ENCODE peak calls at places on chromosomes 7 and 10, in four cellular contexts. Y, T, N and R are unnamed samples.

GRCh38 chr7:30977896-30978564 is 14.3 kb downstream of the GHRHR start:
- DNase-seq in Y (no peak), T (no peak), N (no peak), R (no peak)

GRCh38 chr10:50593523-50593922 is 30.2 kb downstream of the SGMS1 start:
- DNase-seq in Y (no peak), T (no peak), N (no peak), R (peak; percentile 61)

GRCh38 chr7:106620681-106621080 is 40.3 kb downstream of the CCDC71L start:
- DNase-seq in Y (no peak), T (no peak), N (no peak), R (no peak)

GRCh38 chr10:131703527-131703926 is 197.3 kb upstream of the PPP2R2D start:
- DNase-seq in Y (no peak), T (no peak), N (no peak), R (no peak)

GRCh38 chr7:158164101-158165095 is 423.2 kb downstream of the PTPRN2 start:
- DNase-seq in Y (no peak), T (no peak), N (no peak), R (no peak)

GRCh38 chr7:41763626-41764025 is 60.7 kb upstream of the INHBA start:
- DNase-seq in Y (no peak), T (no peak), N (no peak), R (no peak)

GRCh38 chr10:126373982-126374381 is 14.3 kb downstream of the ADAM12 start:
- DNase-seq in Y (no peak), T (no peak), N (no peak), R (no peak)

GRCh38 chr7:66281678-66282593 is 76.8 kb downstream of the TPST1 start:
- DNase-seq in Y (peak; percentile 25), T (peak; percentile 94), N (peak; percentile 13), R (peak; percentile 94)

GRCh38 chr10:88256013-88256680 is 327.0 kb downstream of the RNLS start:
- DNase-seq in Y (peak; percentile 72), T (no peak), N (peak; percentile 80), R (peak; percentile 65)

GRCh38 chr10:104146871-104147270 is 24.9 kb downstream of the SFR1 start:
- DNase-seq in Y (no peak), T (no peak), N (no peak), R (no peak)

DNA sequence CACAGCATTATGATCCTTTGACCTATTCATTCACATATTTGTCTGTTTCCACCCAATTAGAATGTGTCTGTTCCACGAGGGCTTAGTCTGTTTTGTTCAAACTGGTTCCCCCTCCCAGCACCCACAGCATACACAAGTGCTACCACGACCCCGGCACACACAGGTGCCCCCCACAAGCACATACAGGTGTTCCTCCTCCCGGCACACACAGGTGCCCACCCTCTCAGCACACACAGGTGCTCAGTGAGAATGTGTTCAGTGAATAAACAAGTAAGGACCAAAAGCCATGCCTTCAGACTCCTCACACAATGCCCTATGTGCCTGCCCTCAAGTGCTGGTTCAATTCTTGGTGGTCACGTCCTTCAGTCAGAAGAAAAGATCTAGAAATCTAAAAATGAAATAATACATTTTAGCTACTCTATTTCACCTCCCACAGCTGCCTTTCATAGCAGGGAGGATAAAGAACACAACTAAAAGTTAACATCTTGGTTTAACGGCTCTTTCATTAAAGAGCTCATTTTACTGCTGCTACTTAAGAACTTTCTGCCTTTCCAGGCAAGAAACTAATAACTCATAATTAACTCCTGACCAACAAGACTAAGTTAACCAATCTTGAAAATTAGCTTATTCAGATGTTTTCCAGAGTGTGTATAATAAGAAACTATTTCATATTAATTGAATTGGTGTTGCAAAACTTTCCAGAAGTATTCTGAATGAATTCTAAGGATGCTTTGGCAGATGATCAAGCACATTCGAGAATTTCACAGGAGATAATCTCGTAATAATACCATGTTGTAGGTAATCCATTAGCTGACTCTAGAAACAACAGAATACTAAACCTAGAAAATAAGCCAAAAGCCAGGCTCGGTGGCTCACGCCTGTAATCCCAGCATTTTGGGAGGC is 2.3 kb downstream of the DNMBP start:
- DNase-seq in Y (no peak), T (no peak), N (no peak), R (no peak)
- H3K4me3 ChIP-seq in Y (peak overlapping the region; percentile 59), T (peak overlapping the region; percentile 95), N (peak overlapping the region; percentile 91), R (peak overlapping the region; percentile 90)

GRCh38 chr10:60139290-60139689 is 232.9 kb upstream of the CCDC6 start:
- DNase-seq in Y (no peak), T (no peak), N (no peak), R (no peak)

GRCh38 chr10:60139798-60140566 is 233.6 kb upstream of the CCDC6 start:
- DNase-seq in Y (no peak), T (peak; percentile 14), N (no peak), R (peak; percentile 52)

GRCh38 chr10:60138842-60139241 is 232.5 kb upstream of the CCDC6 start:
- DNase-seq in Y (no peak), T (no peak), N (no peak), R (no peak)

GRCh38 chr10:60137292-60137992 is 231.1 kb upstream of the CCDC6 start:
- DNase-seq in Y (no peak), T (no peak), N (no peak), R (no peak)

GRCh38 chr10:60138026-60138425 is 231.7 kb upstream of the CCDC6 start:
- DNase-seq in Y (no peak), T (no peak), N (no peak), R (no peak)
- H3K4me3 ChIP-seq in Y (no peak overlapping the region), T (no peak overlapping the region), N (no peak overlapping the region), R (no peak overlapping the region)

GRCh38 chr7:101123703-101124068 is 3.2 kb upstream of the SERPINE1 start:
- DNase-seq in Y (no peak), T (no peak), N (no peak), R (no peak)
- H3K4me3 ChIP-seq in Y (no peak overlapping the region), T (no peak overlapping the region), N (no peak overlapping the region), R (no peak overlapping the region)

GRCh38 chr7:98315318-98315993 is 34.0 kb downstream of the BRI3 start:
- DNase-seq in Y (no peak), T (no peak), N (no peak), R (no peak)
- H3K4me3 ChIP-seq in Y (no peak overlapping the region), T (no peak overlapping the region), N (no peak overlapping the region), R (no peak overlapping the region)

GRCh38 chr7:93146465-93147127 is 1.6 kb downstream of the SAMD9L start:
- DNase-seq in Y (no peak), T (no peak), N (no peak), R (no peak)

GRCh38 chr7:93150200-93150835 is 2.1 kb upstream of the SAMD9L start:
- DNase-seq in Y (no peak), T (no peak), N (no peak), R (no peak)

GRCh38 chr7:93148135-93148534 is at the start of gene SAMD9L:
- DNase-seq in Y (no peak), T (no peak), N (no peak), R (no peak)

GRCh38 chr7:93147358-93147757 is 827 bp downstream of the SAMD9L start:
- DNase-seq in Y (peak; percentile 16), T (no peak), N (peak; percentile 36), R (no peak)

DNA sequence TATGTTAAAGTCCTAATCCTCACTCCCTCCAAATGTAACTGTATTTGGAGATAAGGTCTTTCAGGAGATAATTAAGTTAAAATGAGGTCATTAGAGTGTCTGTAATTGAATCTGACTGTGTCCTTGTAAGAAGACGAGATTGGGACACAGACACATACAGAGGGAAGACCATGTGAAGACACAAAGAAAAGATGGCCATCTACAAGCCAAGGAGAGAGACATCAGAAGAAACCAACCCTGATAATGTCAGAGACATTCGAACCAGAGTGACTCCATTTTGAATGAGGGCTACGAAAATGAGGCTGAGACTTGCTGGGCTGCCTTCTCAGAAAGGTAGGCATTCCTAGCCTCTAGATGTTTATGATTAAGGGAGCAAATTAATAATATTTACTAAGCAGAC is 542 bp upstream of the SAMD9L start:
- DNase-seq in Y (no peak), T (no peak), N (no peak), R (no peak)
- H3K4me3 ChIP-seq in Y (no peak overlapping the region), T (no peak overlapping the region), N (peak overlapping the region; percentile 62), R (no peak overlapping the region)

GRCh38 chr10:130167193-130167592 is 31.0 kb downstream of the GLRX3 start:
- DNase-seq in Y (no peak), T (no peak), N (no peak), R (no peak)

GRCh38 chr10:130171196-130171595 is 35.0 kb downstream of the GLRX3 start:
- DNase-seq in Y (no peak), T (no peak), N (no peak), R (no peak)

GRCh38 chr10:130167707-130168106 is 31.5 kb downstream of the GLRX3 start:
- DNase-seq in Y (no peak), T (no peak), N (no peak), R (no peak)

GRCh38 chr10:130174343-130174742 is 38.2 kb downstream of the GLRX3 start:
- DNase-seq in Y (no peak), T (no peak), N (no peak), R (no peak)

DNA sequence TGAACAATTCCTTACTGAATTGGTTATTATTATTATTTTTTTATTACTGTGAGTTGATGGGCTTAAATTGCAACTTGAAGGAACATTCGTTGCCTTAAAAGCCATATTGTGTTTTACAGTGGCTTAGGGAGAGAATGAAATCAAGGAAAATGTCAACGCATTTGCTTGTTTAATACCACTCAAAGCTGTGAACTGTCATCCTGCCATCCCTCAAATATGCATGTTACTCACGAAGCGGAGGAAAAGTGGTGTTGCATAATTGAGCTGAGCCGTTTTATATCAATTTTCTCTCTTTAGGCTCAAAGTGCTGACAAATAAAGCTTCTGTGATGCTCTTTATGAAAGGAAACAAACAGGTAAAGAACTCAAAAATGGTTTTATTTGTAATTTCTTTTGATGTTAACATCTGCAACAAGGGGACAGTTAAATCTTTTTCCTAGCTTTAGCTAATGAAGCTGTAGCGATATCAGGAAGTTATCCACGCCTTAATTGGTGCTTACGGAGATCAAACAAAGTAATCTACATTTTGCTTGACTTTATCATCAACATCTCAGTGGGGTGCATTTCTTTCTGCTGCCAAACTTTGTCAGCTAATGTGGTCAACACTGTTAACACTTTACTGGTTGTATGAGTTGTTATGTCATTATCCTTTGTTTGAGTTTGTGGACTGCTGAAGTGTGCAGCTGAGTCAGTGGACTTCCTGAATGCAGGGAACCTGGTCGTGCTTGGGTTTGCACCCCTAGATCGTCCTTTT is 33.1 kb downstream of the GLRX3 start:
- DNase-seq in Y (no peak), T (peak; percentile 38), N (no peak), R (peak; percentile 4)
- H3K4me3 ChIP-seq in Y (no peak overlapping the region), T (no peak overlapping the region), N (no peak overlapping the region), R (no peak overlapping the region)

GRCh38 chr10:44261710-44262455 is 123.0 kb downstream of the CXCL12 start:
- DNase-seq in Y (peak; percentile 66), T (no peak), N (peak; percentile 34), R (no peak)
- H3K4me3 ChIP-seq in Y (no peak overlapping the region), T (no peak overlapping the region), N (no peak overlapping the region), R (no peak overlapping the region)